ENCODE peak calls at places on chromosomes 4 and X, in ten cellular contexts. T is iris pigment epithelial cell; D is A673; S is endothelial cell of umbilical vein; H is progenitor cell of endocrine pancreas; J is CD8-positive, alpha-beta T cell; Q is lower lobe of right lung; C is AG09319; B is K562; L is stimulated activated naive CD4-positive, alpha-beta T cell. U is an unnamed sample.

GRCh38 chr4:1179089-1179441 is 6.7 kb upstream of the SPON2 start:
- DNase-seq in L (no peak), T (no peak), C (no peak), J (no peak), H (no peak), S (no peak), B (peak), D (no peak), Q (no peak), U (no peak)

GRCh38 chr4:55673424-55673823 is 37.3 kb upstream of the NMU start:
- DNase-seq in D (no peak), Q (no peak), H (no peak), L (no peak), C (no peak), J (no peak), T (no peak), B (no peak), S (no peak), U (no peak)

GRCh38 chrX:28697732-28698131 is 110.5 kb downstream of the IL1RAPL1 start:
- DNase-seq in C (no peak), L (no peak), H (no peak), Q (no peak), J (no peak), B (no peak), T (no peak), D (no peak), S (no peak), U (no peak)

GRCh38 chr4:105058177-105058812 is 88.4 kb upstream of the TET2 start:
- DNase-seq in B (no peak), H (no peak), T (peak), Q (no peak), J (no peak), L (no peak), C (no peak), D (no peak), S (no peak), U (no peak)

GRCh38 chr4:16213107-16213506 is 13.2 kb downstream of the TAPT1 start:
- DNase-seq in S (no peak), T (peak), Q (no peak), J (no peak), L (no peak), D (no peak), C (no peak), H (no peak), B (no peak), U (no peak)

GRCh38 chr4:119678761-119679160 is 50.2 kb upstream of the PDE5A start:
- DNase-seq in L (no peak), S (no peak), Q (no peak), D (no peak), T (peak), B (no peak), J (no peak), C (no peak), H (no peak), U (no peak)

GRCh38 chr4:26183017-26183416 is 137.8 kb upstream of the RBPJ start:
- DNase-seq in J (no peak), D (no peak), S (no peak), L (no peak), T (peak), Q (no peak), C (no peak), H (no peak), B (no peak), U (no peak)

GRCh38 chr4:173334891-173335754 is 965 bp upstream of the HMGB2 start:
- DNase-seq in S (peak), H (peak), D (peak), L (peak), J (peak), B (peak), T (peak), C (no peak), Q (peak), U (no peak)

GRCh38 chr4:8276358-8277240 is 7.0 kb downstream of the HTRA3 start:
- DNase-seq in S (peak), D (peak), T (peak), H (no peak), C (no peak), L (no peak), Q (no peak), J (no peak), B (no peak), U (no peak)

GRCh38 chr4:2823301-2823670 is 20.4 kb upstream of the ADD1 start:
- DNase-seq in S (no peak), B (no peak), D (no peak), J (no peak), C (no peak), Q (peak), H (no peak), T (no peak), L (no peak), U (no peak)

GRCh38 chr4:144421056-144421455 is 224.9 kb upstream of the HHIP start:
- DNase-seq in H (no peak), L (no peak), D (no peak), J (no peak), T (no peak), B (no peak), C (no peak), Q (no peak), S (no peak), U (no peak)

GRCh38 chr4:11748169-11748872 is 319.6 kb upstream of the HS3ST1 start:
- DNase-seq in Q (no peak), B (no peak), L (no peak), C (no peak), H (no peak), T (peak), D (no peak), J (no peak), S (peak), U (no peak)

GRCh38 chr4:155208258-155209054 is at the start of gene NPY2R:
- DNase-seq in J (no peak), S (peak), T (no peak), L (no peak), B (no peak), D (peak), C (no peak), Q (peak), H (peak), U (no peak)

GRCh38 chrX:29225670-29226069 is 638.4 kb downstream of the IL1RAPL1 start:
- DNase-seq in T (peak), J (no peak), C (no peak), H (no peak), Q (no peak), S (no peak), B (no peak), L (no peak), D (no peak), U (no peak)

GRCh38 chr4:153940916-153941315 is 152.0 kb upstream of the SFRP2 start:
- DNase-seq in C (no peak), B (no peak), D (no peak), S (no peak), T (no peak), H (no peak), Q (no peak), J (no peak), L (no peak), U (no peak)

GRCh38 chrX:108000751-108001150 is 18.6 kb upstream of the TEX13B start:
- DNase-seq in T (peak), B (no peak), H (no peak), Q (no peak), D (no peak), L (no peak), C (no peak), S (no peak), J (no peak), U (no peak)

GRCh38 chr4:88803600-88804096 is 106.0 kb upstream of the NAP1L5 start:
- DNase-seq in T (peak), D (peak), Q (no peak), J (no peak), H (no peak), C (peak), S (peak), B (no peak), L (no peak), U (no peak)

GRCh38 chr4:3283916-3284315 is 8.9 kb upstream of the RGS12 start:
- DNase-seq in J (no peak), L (no peak), D (peak), B (no peak), H (no peak), T (no peak), C (no peak), S (no peak), Q (no peak), U (no peak)

GRCh38 chr4:172962564-172963353 is 205.9 kb upstream of the GALNT7 start:
- DNase-seq in Q (no peak), D (peak), S (peak), L (no peak), B (no peak), J (no peak), C (peak), T (peak), H (no peak), U (no peak)